ENCODE peak calls at places on chromosomes 13 and 19, in six cellular contexts. L is brain microvascular endothelial cell, T is cardiac muscle cell, K is heart left ventricle, W is small intestine, U is tibial nerve. J is an unnamed sample.

GRCh38 chr13:84400711-84401110 is 518.4 kb upstream of the SLITRK1 start:
- DNase-seq in L (peak; percentile 42), T (peak; percentile 78), K (no peak), W (no peak), U (no peak), J (no peak)

GRCh38 chr13:89514534-89515312 is 1832.8 kb upstream of the MIR17HG start:
- DNase-seq in L (peak; percentile 1), T (peak; percentile 33), K (no peak), W (no peak), U (no peak), J (no peak)

GRCh38 chr13:41050041-41050440 is 11.3 kb upstream of the WBP4 start:
- DNase-seq in L (no peak), T (no peak), K (no peak), W (no peak), U (no peak), J (no peak)

GRCh38 chr19:9958451-9958850 is 22.1 kb upstream of the OLFM2 start:
- DNase-seq in L (peak; percentile 82), T (peak; percentile 93), K (no peak), W (no peak), U (no peak), J (no peak)

GRCh38 chr13:40477623-40478608 is 188.5 kb downstream of the FOXO1 start:
- DNase-seq in L (peak; percentile 24), T (peak; percentile 85), K (peak; percentile 41), W (no peak), U (peak; percentile 44), J (no peak)

GRCh38 chr19:58557253-58558065 is 952 bp downstream of the UBE2M start:
- DNase-seq in L (no peak), T (no peak), K (no peak), W (no peak), U (no peak), J (no peak)

GRCh38 chr19:45137179-45137761 is 23.5 kb downstream of the NKPD1 start:
- DNase-seq in L (no peak), T (peak; percentile 16), K (peak; percentile 57), W (no peak), U (no peak), J (peak; percentile 27)

GRCh38 chr13:98022210-98022609 is 68.7 kb downstream of the IPO5 start:
- DNase-seq in L (peak; percentile 88), T (peak; percentile 29), K (no peak), W (no peak), U (no peak), J (peak; percentile 1)

GRCh38 chr13:99258210-99258860 is at the start of gene GPR18:
- DNase-seq in L (no peak), T (no peak), K (no peak), W (peak; percentile 43), U (no peak), J (no peak)

GRCh38 chr19:1214862-1215731 is 9.5 kb downstream of the STK11 start:
- DNase-seq in L (no peak), T (no peak), K (peak; percentile 74), W (no peak), U (no peak), J (peak; percentile 40)

GRCh38 chr19:11023016-11023415 is 62.2 kb downstream of the SMARCA4 start:
- DNase-seq in L (no peak), T (no peak), K (no peak), W (no peak), U (no peak), J (no peak)

GRCh38 chr19:11025445-11025844 is 63.8 kb upstream of the LDLR start:
- DNase-seq in L (no peak), T (no peak), K (no peak), W (no peak), U (no peak), J (no peak)

GRCh38 chr19:11024259-11024658 is 63.4 kb downstream of the SMARCA4 start:
- DNase-seq in L (no peak), T (no peak), K (no peak), W (no peak), U (no peak), J (no peak)

GRCh38 chr19:11025006-11025405 is 64.2 kb downstream of the SMARCA4 start:
- DNase-seq in L (no peak), T (no peak), K (no peak), W (no peak), U (no peak), J (no peak)

GRCh38 chr19:11023635-11024168 is 62.9 kb downstream of the SMARCA4 start:
- DNase-seq in L (no peak), T (no peak), K (no peak), W (no peak), U (no peak), J (no peak)
- H3K27ac ChIP-seq in L (no peak overlapping the region), T (no peak overlapping the region), K (no peak overlapping the region), W (no peak overlapping the region), U (peak overlapping the region; percentile 73), J (no peak overlapping the region)

GRCh38 chr13:110535526-110535925 is 26.0 kb downstream of the RAB20 start:
- DNase-seq in L (no peak), T (no peak), K (no peak), W (no peak), U (no peak), J (no peak)

GRCh38 chr13:110538632-110539031 is 22.9 kb downstream of the RAB20 start:
- DNase-seq in L (no peak), T (peak; percentile 78), K (peak; percentile 84), W (no peak), U (no peak), J (no peak)

GRCh38 chr13:110533771-110534670 is 27.5 kb downstream of the RAB20 start:
- DNase-seq in L (no peak), T (no peak), K (no peak), W (no peak), U (no peak), J (no peak)

GRCh38 chr13:110537116-110537515 is 24.4 kb downstream of the RAB20 start:
- DNase-seq in L (no peak), T (no peak), K (no peak), W (no peak), U (no peak), J (no peak)

GRCh38 chr13:110536006-110536693 is 25.4 kb downstream of the RAB20 start:
- DNase-seq in L (no peak), T (no peak), K (peak; percentile 55), W (no peak), U (no peak), J (peak; percentile 48)
- H3K27ac ChIP-seq in L (no peak overlapping the region), T (no peak overlapping the region), K (peak overlapping the region; percentile 44), W (no peak overlapping the region), U (peak overlapping the region; percentile 73), J (peak overlapping the region; percentile 51)

DNA sequence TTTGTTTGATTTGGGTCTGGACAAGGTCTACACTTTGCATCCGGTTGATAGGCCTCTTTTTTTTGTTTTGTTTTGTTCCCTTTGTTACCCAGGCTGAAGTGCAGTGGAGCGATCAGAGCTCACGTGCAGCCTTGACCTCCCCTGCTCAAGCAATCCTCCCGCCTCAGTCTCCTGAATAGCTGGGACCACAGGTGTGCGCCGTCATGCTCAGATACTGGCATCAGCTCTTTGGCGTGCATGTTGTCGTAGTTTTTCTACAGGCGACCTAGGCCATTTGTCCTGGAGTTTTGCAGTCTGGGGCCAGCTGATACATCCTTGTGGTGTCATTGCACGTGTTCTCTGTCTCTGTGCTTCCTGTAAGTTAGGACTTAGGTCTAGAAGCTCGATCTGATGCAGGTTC is 16.3 kb downstream of the PAK4 start:
- DNase-seq in L (no peak), T (no peak), K (no peak), W (no peak), U (no peak), J (no peak)
- H3K27ac ChIP-seq in L (no peak overlapping the region), T (no peak overlapping the region), K (no peak overlapping the region), W (no peak overlapping the region), U (peak overlapping the region; percentile 21), J (no peak overlapping the region)

GRCh38 chr13:36131931-36132297 is 732 bp upstream of the DCLK1 start:
- DNase-seq in L (peak; percentile 56), T (peak; percentile 61), K (peak; percentile 60), W (no peak), U (peak; percentile 48), J (no peak)
- H3K27ac ChIP-seq in L (no peak overlapping the region), T (no peak overlapping the region), K (peak overlapping the region; percentile 27), W (no peak overlapping the region), U (peak overlapping the region; percentile 81), J (no peak overlapping the region)

GRCh38 chr19:55087542-55087935 is 11.9 kb downstream of the EPS8L1 start:
- DNase-seq in L (no peak), T (peak; percentile 32), K (no peak), W (no peak), U (no peak), J (no peak)

GRCh38 chr19:55089279-55089944 is 13.7 kb downstream of the EPS8L1 start:
- DNase-seq in L (no peak), T (no peak), K (no peak), W (no peak), U (no peak), J (no peak)

GRCh38 chr19:55086730-55087541 is 11.3 kb downstream of the EPS8L1 start:
- DNase-seq in L (peak; percentile 91), T (peak; percentile 96), K (peak; percentile 96), W (peak; percentile 80), U (peak; percentile 80), J (peak; percentile 61)

GRCh38 chr19:55088021-55088451 is 12.4 kb downstream of the EPS8L1 start:
- DNase-seq in L (no peak), T (no peak), K (no peak), W (no peak), U (no peak), J (no peak)

DNA sequence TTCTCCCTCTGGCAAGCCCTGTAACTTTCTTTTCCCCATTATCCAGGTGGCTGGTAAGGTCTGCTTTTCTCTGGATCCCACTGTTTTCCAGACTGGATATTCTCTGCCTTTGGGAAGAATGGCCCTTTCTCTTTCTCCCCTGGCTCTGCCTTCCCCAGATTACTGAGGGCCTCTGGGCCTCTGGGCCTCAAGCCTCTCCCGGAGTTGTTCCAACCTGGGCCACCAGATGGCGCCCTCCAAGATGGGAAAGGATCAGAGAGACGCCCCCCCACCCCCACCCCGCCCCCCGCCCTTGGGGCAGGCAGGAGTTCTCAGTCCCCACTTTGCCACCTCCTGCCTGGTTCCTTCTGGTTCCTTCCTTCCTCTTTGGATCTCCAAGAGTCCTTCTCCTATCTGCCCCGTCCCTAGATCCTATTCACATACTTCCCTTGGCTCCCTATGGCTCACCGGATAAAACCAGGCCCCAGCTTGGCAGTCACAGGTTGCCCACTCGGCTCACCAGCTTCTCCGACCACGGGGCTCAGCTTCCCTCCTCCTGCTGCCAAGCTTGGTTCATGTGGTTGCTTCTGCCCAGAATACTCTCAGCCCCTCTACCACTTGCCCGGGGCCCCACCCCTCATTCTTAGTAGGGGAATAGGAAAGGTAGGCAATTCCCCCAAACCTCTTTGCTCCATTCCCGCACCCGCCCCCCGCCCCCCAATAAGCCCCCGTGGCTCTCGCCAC is 13.0 kb downstream of the EPS8L1 start:
- DNase-seq in L (peak; percentile 66), T (peak; percentile 72), K (peak; percentile 70), W (peak; percentile 60), U (peak; percentile 67), J (peak; percentile 50)
- H3K27ac ChIP-seq in L (no peak overlapping the region), T (no peak overlapping the region), K (no peak overlapping the region), W (no peak overlapping the region), U (peak overlapping the region; percentile 1), J (no peak overlapping the region)

DNA sequence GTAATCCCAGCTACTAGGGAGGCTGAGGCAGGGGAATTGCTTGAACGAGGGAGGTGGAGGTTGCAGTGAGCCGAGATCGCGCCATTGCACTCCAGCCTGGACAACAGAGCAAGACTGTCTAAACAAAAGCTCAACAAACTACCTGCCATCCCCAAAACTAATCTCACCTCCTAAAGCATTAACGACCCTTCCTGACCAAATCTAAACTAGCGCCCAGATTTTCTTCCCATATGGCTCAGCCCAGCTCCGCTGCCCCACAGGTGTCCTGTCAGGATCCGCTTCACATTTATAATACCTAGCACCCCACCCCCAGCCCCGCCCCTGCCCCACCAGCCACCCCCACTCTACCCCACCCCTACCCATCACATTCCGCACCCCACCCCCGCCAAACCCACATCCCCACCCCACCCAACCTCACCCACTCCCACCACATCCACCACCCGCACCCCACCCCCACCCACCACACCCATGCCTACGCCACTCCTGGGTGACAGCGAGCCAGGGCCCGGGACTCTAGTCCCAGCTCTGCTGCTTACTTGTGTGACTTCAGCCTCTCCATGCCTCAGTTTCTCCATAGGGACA is 599 bp downstream of the C19orf12 start:
- DNase-seq in L (no peak), T (no peak), K (no peak), W (no peak), U (no peak), J (no peak)
- H3K27ac ChIP-seq in L (peak overlapping the region; percentile 86), T (peak overlapping the region; percentile 95), K (peak overlapping the region; percentile 98), W (peak overlapping the region; percentile 94), U (peak overlapping the region; percentile 99), J (peak overlapping the region; percentile 93)